ENCODE peak calls at places on chromosomes 2 and 18, in seven cellular contexts. V is heart left ventricle, R is adrenal gland, W is astrocyte, D is GM23338, U is OCI-LY7, Q is IMR-90. N is an unnamed sample. For H3K36me3, the result is how much of the 10 kb centered on the place peaks cover.

GRCh38 chr2:1665761-1666505 is 78.4 kb downstream of the PXDN start:
- DNase-seq in V (no peak), R (no peak), W (no peak), D (no peak), U (no peak), Q (no peak), N (no peak)

GRCh38 chr2:232839680-232840079 is 30.4 kb upstream of the SNORC start:
- DNase-seq in V (peak), R (peak), W (no peak), D (no peak), U (no peak), Q (no peak), N (no peak)

GRCh38 chr18:67302043-67302442 is 214.5 kb downstream of the DSEL start:
- DNase-seq in V (no peak), R (no peak), W (peak), D (no peak), U (no peak), Q (peak), N (no peak)

GRCh38 chr2:16738361-16739225 is 73.0 kb upstream of the CYRIA start:
- DNase-seq in V (no peak), R (no peak), W (no peak), D (no peak), U (no peak), Q (no peak), N (no peak)

GRCh38 chr18:40431071-40431998 is 1523.7 kb upstream of the PIK3C3 start:
- DNase-seq in V (no peak), R (no peak), W (no peak), D (no peak), U (no peak), Q (no peak), N (no peak)

GRCh38 chr18:78632111-78632541 is 347.5 kb upstream of the SALL3 start:
- DNase-seq in V (no peak), R (no peak), W (peak), D (peak), U (no peak), Q (peak), N (no peak)

GRCh38 chr18:78922856-78923255 is 56.8 kb upstream of the SALL3 start:
- DNase-seq in V (no peak), R (no peak), W (no peak), D (no peak), U (no peak), Q (no peak), N (no peak)

GRCh38 chr2:124025896-124026295 is 809 bp downstream of the CNTNAP5 start:
- DNase-seq in V (no peak), R (no peak), W (no peak), D (peak), U (no peak), Q (no peak), N (no peak)

GRCh38 chr2:164782323-164782722 is 59.3 kb downstream of the COBLL1 start:
- DNase-seq in V (no peak), R (peak), W (no peak), D (no peak), U (no peak), Q (peak), N (no peak)

GRCh38 chr2:189762551-189763298 is at the start of gene OSGEPL1:
- DNase-seq in V (peak), R (peak), W (peak), D (peak), U (peak), Q (peak), N (peak)

GRCh38 chr2:171513719-171514160 is 8.5 kb upstream of the CYBRD1 start:
- DNase-seq in V (no peak), R (no peak), W (no peak), D (peak), U (peak), Q (no peak), N (no peak)

GRCh38 chr2:9156483-9156882 is 50.1 kb upstream of the ASAP2 start:
- DNase-seq in V (no peak), R (no peak), W (no peak), D (no peak), U (no peak), Q (no peak), N (no peak)

GRCh38 chr18:58603365-58604067 is 25.4 kb downstream of the ALPK2 start:
- DNase-seq in V (no peak), R (no peak), W (peak), D (no peak), U (no peak), Q (peak), N (no peak)

GRCh38 chr2:240498171-240498957 is 59.4 kb downstream of the ANKMY1 start:
- DNase-seq in V (no peak), R (no peak), W (no peak), D (no peak), U (no peak), Q (no peak), N (no peak)

GRCh38 chr18:77177009-77177408 is 44.4 kb upstream of the MBP start:
- DNase-seq in V (no peak), R (no peak), W (peak), D (no peak), U (no peak), Q (peak), N (no peak)

GRCh38 chr2:139480251-139480650 is 700.1 kb upstream of the NXPH2 start:
- DNase-seq in V (no peak), R (no peak), W (no peak), D (no peak), U (no peak), Q (no peak), N (no peak)

GRCh38 chr2:121104721-121105141 is 180.3 kb downstream of the TFCP2L1 start:
- DNase-seq in V (no peak), R (no peak), W (no peak), D (no peak), U (no peak), Q (peak), N (no peak)

GRCh38 chr18:13756261-13756660 is 29.8 kb downstream of the RNMT start:
- DNase-seq in V (peak), R (no peak), W (no peak), D (no peak), U (no peak), Q (no peak), N (no peak)

GRCh38 chr2:154637426-154637825 is 61.1 kb upstream of the KCNJ3 start:
- DNase-seq in V (no peak), R (no peak), W (no peak), D (no peak), U (no peak), Q (no peak), N (no peak)

GRCh38 chr2:46837112-46837454 is 78.5 kb downstream of the MCFD2 start:
- DNase-seq in V (no peak), R (no peak), W (no peak), D (no peak), U (no peak), Q (no peak), N (no peak)

GRCh38 chr2:157840568-157841156 is 35.5 kb downstream of the ACVR1 start:
- DNase-seq in V (peak), R (no peak), W (peak), D (no peak), U (no peak), Q (peak), N (no peak)

GRCh38 chr2:220192994-220193753 is 565.7 kb downstream of the SLC4A3 start:
- DNase-seq in V (no peak), R (no peak), W (peak), D (no peak), U (no peak), Q (peak), N (no peak)

GRCh38 chr2:26820932-26821331 is 27.0 kb upstream of the DPYSL5 start:
- DNase-seq in V (no peak), R (no peak), W (no peak), D (no peak), U (no peak), Q (no peak), N (no peak)

GRCh38 chr2:235595420-235596010 is 101.7 kb downstream of the AGAP1 start:
- DNase-seq in V (peak), R (peak), W (peak), D (peak), U (peak), Q (peak), N (no peak)

GRCh38 chr18:51575171-51575570 is 377.7 kb upstream of the MEX3C start:
- DNase-seq in V (no peak), R (no peak), W (no peak), D (no peak), U (no peak), Q (no peak), N (no peak)

GRCh38 chr2:222306393-222307137 is 7.8 kb upstream of the PAX3 start:
- DNase-seq in V (no peak), R (no peak), W (no peak), D (peak), U (no peak), Q (no peak), N (no peak)

GRCh38 chr2:222309361-222309760 is 10.6 kb upstream of the PAX3 start:
- DNase-seq in V (no peak), R (no peak), W (no peak), D (no peak), U (no peak), Q (no peak), N (no peak)

GRCh38 chr2:222307978-222308479 is 9.2 kb upstream of the PAX3 start:
- DNase-seq in V (no peak), R (no peak), W (no peak), D (no peak), U (no peak), Q (no peak), N (no peak)

GRCh38 chr2:222305510-222306392 is 7.0 kb upstream of the PAX3 start:
- DNase-seq in V (no peak), R (no peak), W (no peak), D (peak), U (no peak), Q (no peak), N (no peak)

DNA sequence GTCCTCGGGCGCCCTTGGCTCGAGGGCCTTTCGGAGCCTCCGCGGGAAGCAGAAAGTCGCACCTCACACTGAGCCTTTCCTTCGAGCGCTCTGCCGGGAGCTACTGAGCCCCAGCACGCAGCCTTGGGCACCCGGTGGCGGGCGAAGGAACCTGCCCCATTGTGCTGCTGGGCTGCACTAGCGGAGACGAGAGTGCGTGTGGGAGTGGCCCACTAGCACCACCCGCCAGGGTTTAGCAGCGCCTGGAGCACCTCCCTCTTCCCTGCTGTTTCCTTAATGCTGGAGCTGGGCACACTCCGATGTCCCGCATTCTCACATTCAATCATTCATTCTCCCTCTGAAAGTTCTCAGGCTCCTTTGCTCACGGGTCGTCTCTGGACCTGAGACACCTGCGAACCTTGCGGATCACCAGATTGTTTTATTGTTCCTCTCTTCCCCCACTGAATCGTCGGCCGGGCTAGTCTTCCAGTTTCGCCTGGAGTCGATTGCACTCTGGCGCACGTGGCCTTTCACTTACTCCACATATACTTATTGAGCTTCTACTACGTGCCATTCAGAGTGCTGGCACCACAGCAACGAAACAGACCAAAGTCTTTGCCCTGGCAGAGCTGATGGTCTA is 8.4 kb upstream of the PAX3 start:
- DNase-seq in V (no peak), R (no peak), W (no peak), D (peak), U (no peak), Q (no peak), N (no peak)
- H3K4me3 ChIP-seq in V (no peak), R (no peak), W (no peak), D (peak), U (no peak), Q (no peak), N (no peak)

GRCh38 chr2:108960006-108960405 is 29.0 kb downstream of the EDAR start:
- DNase-seq in V (no peak), R (no peak), W (no peak), D (peak), U (no peak), Q (no peak), N (no peak)
- TF ChIP-seq CTCF in V (no peak), R (no peak), W (peak), D (no peak), U (peak), Q (no peak), N (peak)

GRCh38 chr2:207502199-207502598 is 27.6 kb upstream of the CREB1 start:
- DNase-seq in V (peak), R (no peak), W (no peak), D (no peak), U (no peak), Q (no peak), N (no peak)

GRCh38 chr2:207501797-207502196 is 28.0 kb upstream of the CREB1 start:
- DNase-seq in V (peak), R (no peak), W (no peak), D (no peak), U (no peak), Q (no peak), N (no peak)

GRCh38 chr2:207498427-207498826 is 31.3 kb upstream of the CREB1 start:
- DNase-seq in V (no peak), R (no peak), W (no peak), D (no peak), U (no peak), Q (no peak), N (no peak)

GRCh38 chr2:207502799-207503198 is 27.0 kb upstream of the CREB1 start:
- DNase-seq in V (no peak), R (no peak), W (no peak), D (no peak), U (peak), Q (no peak), N (peak)

GRCh38 chr2:207499114-207499513 is 30.6 kb upstream of the CREB1 start:
- DNase-seq in V (no peak), R (no peak), W (no peak), D (no peak), U (no peak), Q (no peak), N (no peak)
- H3K36me3 ChIP-seq in V (under half), R (under half), W (under half), D (under half), U (under half), Q (under half), N (under half)

GRCh38 chr18:45567123-45567522 is 48.2 kb upstream of the SLC14A2 start:
- DNase-seq in V (peak), R (peak), W (peak), D (peak), U (no peak), Q (peak), N (no peak)
- H3K4me3 ChIP-seq in V (no peak), R (no peak), W (no peak), D (no peak), U (no peak), Q (no peak), N (no peak)

DNA sequence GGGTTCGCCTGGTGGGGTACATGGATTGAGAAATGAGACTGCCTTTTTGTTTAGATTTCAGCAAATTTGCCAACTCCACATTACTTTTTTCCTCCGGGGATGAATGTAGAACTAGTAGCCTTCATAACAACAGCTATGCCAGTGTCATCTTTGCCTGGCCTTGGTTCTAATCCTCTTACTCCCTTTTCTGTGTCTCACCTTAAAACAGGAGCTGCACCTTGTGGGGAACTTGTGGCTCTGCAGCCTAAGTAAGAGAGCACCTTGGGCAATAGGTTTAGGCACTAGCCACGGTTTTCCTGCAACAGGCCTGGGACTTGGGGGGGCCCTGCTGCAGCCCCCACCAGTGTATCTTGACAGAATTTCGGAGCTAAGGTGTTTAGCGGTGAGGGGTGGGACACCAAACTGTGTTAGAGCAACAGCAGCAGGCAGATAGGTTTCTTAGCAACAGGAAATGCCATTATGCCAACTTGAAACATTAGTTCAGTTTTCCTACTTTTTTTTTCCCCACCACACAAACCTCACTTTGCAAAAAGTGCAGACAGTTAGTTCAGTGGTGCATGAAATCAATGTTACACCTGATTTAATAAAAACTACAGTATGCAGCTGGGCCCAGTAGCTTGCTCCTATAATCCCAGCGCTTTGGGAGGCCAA is 173.7 kb downstream of the PRKCE start:
- DNase-seq in V (no peak), R (no peak), W (peak), D (peak), U (peak), Q (no peak), N (no peak)
- TF ChIP-seq CTCF in V (no peak), R (no peak), W (no peak), D (peak), U (peak), Q (no peak), N (peak)

GRCh38 chr18:50268022-50268747 is 1.9 kb upstream of the CFAP53 start:
- DNase-seq in V (peak), R (peak), W (peak), D (peak), U (peak), Q (peak), N (peak)
- H3K36me3 ChIP-seq in V (under half), R (under half), W (under half), D (under half), U (under half), Q (under half), N (under half)

DNA sequence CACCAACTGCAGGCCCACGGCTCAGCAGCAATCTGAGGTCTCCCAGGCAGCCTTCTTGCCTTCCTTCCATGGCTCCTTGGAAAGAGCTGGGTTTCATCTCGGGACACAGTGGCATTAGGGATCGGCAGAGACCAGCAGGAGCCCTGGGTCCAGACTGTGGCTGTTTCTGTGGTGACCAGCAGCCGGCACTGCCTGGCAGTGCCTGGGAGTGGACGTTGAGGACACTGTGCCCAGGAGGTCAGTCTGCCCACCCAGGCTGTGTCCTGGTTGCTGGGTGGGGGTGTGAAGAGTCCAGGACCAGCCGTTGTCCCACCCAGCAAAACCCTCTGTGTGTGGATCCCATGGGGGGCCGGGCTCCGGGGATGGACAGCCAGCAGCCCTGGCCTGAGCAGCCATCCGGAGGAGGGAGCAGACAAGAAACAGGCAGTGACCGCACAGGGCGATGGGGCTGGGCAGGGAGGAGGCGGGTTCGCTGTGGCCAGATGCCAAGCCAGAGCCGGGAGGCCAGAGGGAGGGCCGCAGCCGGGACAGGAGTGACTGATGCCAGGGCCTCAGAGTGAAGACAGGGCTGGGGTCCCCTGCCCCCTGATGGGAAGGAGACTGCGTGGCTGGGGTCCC is 73.8 kb downstream of the RRM2 start:
- DNase-seq in V (no peak), R (no peak), W (peak), D (no peak), U (no peak), Q (no peak), N (no peak)
- H3K4me3 ChIP-seq in V (no peak), R (no peak), W (no peak), D (no peak), U (no peak), Q (no peak), N (no peak)

DNA sequence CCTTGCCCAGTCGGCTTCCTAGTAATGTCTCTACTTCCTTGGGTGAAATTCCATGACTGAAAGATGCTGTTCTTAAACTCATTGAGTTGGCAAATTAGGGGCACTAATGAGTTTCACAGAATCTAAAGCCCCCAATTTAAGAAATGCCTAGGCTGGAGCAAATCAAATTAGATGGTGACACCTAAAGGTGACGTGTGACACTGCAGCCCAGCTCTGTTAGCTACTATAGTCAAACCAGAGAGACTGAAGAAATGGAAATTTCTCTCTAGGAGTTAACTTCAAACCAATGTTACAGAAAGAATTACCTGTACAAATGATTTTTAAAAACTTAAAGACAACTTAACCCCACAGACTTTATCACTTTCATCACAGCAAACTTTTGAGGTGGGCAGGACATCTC is 37.2 kb downstream of the LCT start:
- DNase-seq in V (no peak), R (no peak), W (no peak), D (peak), U (no peak), Q (no peak), N (no peak)
- TF ChIP-seq CTCF in V (no peak), R (no peak), W (no peak), D (peak), U (peak), Q (no peak), N (peak)

DNA sequence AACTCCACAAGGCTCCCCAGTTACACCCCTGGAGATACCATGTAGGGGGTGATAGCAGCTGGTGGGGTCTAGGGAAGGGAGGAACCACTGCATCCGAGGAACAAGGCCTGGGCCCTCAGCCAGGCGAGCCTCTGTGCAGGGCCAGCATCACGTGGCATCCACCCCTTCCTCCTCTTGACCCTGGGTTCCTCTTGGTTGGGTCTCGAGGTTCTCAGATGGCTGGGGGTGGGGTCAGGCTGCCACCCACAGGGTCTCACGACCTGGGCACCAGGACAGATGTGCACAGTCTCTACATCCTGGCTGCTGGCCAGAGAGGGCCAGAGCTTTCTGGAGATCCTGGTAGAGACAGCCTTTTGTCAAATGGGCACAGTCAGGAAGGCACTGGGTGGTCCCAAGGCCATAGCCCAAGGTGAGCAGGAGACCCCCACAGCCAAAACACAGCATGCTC is 10.4 kb downstream of the HS6ST1 start:
- DNase-seq in V (no peak), R (peak), W (no peak), D (no peak), U (no peak), Q (no peak), N (no peak)
- H3K36me3 ChIP-seq in V (under half), R (under half), W (under half), D (under half), U (under half), Q (under half), N (under half)

GRCh38 chr2:95009009-95009760 is 16.3 kb upstream of the MAL start:
- DNase-seq in V (no peak), R (no peak), W (no peak), D (no peak), U (no peak), Q (no peak), N (no peak)
- H3K4me3 ChIP-seq in V (no peak), R (no peak), W (no peak), D (no peak), U (no peak), Q (no peak), N (no peak)

N was measured in GM06990.